ENCODE peak calls at places on chromosomes 1 and 21, in six cellular contexts. One of them, this sample, is unnamed.

GRCh38 chr1:53270873-53271272 is 32.6 kb upstream of the MAGOH start:
- DNase-seq in HS-5: no peak
- DNase-seq in activated CD4-positive, CD25-positive, alpha-beta regulatory T cell: no peak
- DNase-seq in astrocyte: no peak
- DNase-seq in effector memory CD4-positive, alpha-beta T cell: no peak
- DNase-seq in HCEC 1CT: no peak
- DNase-seq in this sample: no peak

GRCh38 chr1:27632387-27633297 is 2.3 kb downstream of the FGR start:
- DNase-seq in HS-5: no peak
- DNase-seq in activated CD4-positive, CD25-positive, alpha-beta regulatory T cell: no peak
- DNase-seq in astrocyte: no peak
- DNase-seq in effector memory CD4-positive, alpha-beta T cell: no peak
- DNase-seq in HCEC 1CT: no peak
- DNase-seq in this sample: no peak

GRCh38 chr1:6301526-6301925 is 40.6 kb upstream of the GPR153 start:
- DNase-seq in HS-5: no peak
- DNase-seq in activated CD4-positive, CD25-positive, alpha-beta regulatory T cell: no peak
- DNase-seq in astrocyte: peak
- DNase-seq in effector memory CD4-positive, alpha-beta T cell: no peak
- DNase-seq in HCEC 1CT: no peak
- DNase-seq in this sample: no peak

GRCh38 chr21:40845621-40846020 is 1.3 kb downstream of the DSCAM start:
- DNase-seq in HS-5: no peak
- DNase-seq in activated CD4-positive, CD25-positive, alpha-beta regulatory T cell: no peak
- DNase-seq in astrocyte: peak
- DNase-seq in effector memory CD4-positive, alpha-beta T cell: no peak
- DNase-seq in HCEC 1CT: no peak
- DNase-seq in this sample: no peak

GRCh38 chr1:54053745-54054437 is 483 bp downstream of the TCEANC2 start:
- DNase-seq in HS-5: no peak
- DNase-seq in activated CD4-positive, CD25-positive, alpha-beta regulatory T cell: no peak
- DNase-seq in astrocyte: no peak
- DNase-seq in effector memory CD4-positive, alpha-beta T cell: no peak
- DNase-seq in HCEC 1CT: peak
- DNase-seq in this sample: no peak

GRCh38 chr1:66848193-66848592 is 47.1 kb upstream of the INSL5 start:
- DNase-seq in HS-5: no peak
- DNase-seq in activated CD4-positive, CD25-positive, alpha-beta regulatory T cell: no peak
- DNase-seq in astrocyte: no peak
- DNase-seq in effector memory CD4-positive, alpha-beta T cell: no peak
- DNase-seq in HCEC 1CT: no peak
- DNase-seq in this sample: no peak

GRCh38 chr1:58739851-58740466 is 40.1 kb upstream of the MYSM1 start:
- DNase-seq in HS-5: peak
- DNase-seq in activated CD4-positive, CD25-positive, alpha-beta regulatory T cell: no peak
- DNase-seq in astrocyte: no peak
- DNase-seq in effector memory CD4-positive, alpha-beta T cell: no peak
- DNase-seq in HCEC 1CT: peak
- DNase-seq in this sample: peak

GRCh38 chr21:21750124-21750825 is 752.1 kb downstream of the NCAM2 start:
- DNase-seq in HS-5: no peak
- DNase-seq in activated CD4-positive, CD25-positive, alpha-beta regulatory T cell: no peak
- DNase-seq in astrocyte: no peak
- DNase-seq in effector memory CD4-positive, alpha-beta T cell: no peak
- DNase-seq in HCEC 1CT: no peak
- DNase-seq in this sample: no peak

GRCh38 chr1:160862151-160863061 is at the start of gene CD244:
- DNase-seq in HS-5: no peak
- DNase-seq in activated CD4-positive, CD25-positive, alpha-beta regulatory T cell: no peak
- DNase-seq in astrocyte: no peak
- DNase-seq in effector memory CD4-positive, alpha-beta T cell: peak
- DNase-seq in HCEC 1CT: peak
- DNase-seq in this sample: no peak

GRCh38 chr21:38377165-38378093 is 120.6 kb downstream of the KCNJ15 start:
- DNase-seq in HS-5: no peak
- DNase-seq in activated CD4-positive, CD25-positive, alpha-beta regulatory T cell: no peak
- DNase-seq in astrocyte: no peak
- DNase-seq in effector memory CD4-positive, alpha-beta T cell: no peak
- DNase-seq in HCEC 1CT: no peak
- DNase-seq in this sample: no peak

GRCh38 chr1:79790950-79791349 is 784.4 kb upstream of the ADGRL4 start:
- DNase-seq in HS-5: no peak
- DNase-seq in activated CD4-positive, CD25-positive, alpha-beta regulatory T cell: no peak
- DNase-seq in astrocyte: no peak
- DNase-seq in effector memory CD4-positive, alpha-beta T cell: no peak
- DNase-seq in HCEC 1CT: no peak
- DNase-seq in this sample: no peak

GRCh38 chr1:86747304-86747703 is 42.9 kb downstream of the SH3GLB1 start:
- DNase-seq in HS-5: no peak
- DNase-seq in activated CD4-positive, CD25-positive, alpha-beta regulatory T cell: no peak
- DNase-seq in astrocyte: no peak
- DNase-seq in effector memory CD4-positive, alpha-beta T cell: no peak
- DNase-seq in HCEC 1CT: no peak
- DNase-seq in this sample: no peak

GRCh38 chr21:44371596-44371995 is 18.2 kb downstream of the TRPM2 start:
- DNase-seq in HS-5: no peak
- DNase-seq in activated CD4-positive, CD25-positive, alpha-beta regulatory T cell: no peak
- DNase-seq in astrocyte: no peak
- DNase-seq in effector memory CD4-positive, alpha-beta T cell: no peak
- DNase-seq in HCEC 1CT: no peak
- DNase-seq in this sample: no peak

GRCh38 chr1:192729500-192729899 is 79.3 kb upstream of the RGS2 start:
- DNase-seq in HS-5: no peak
- DNase-seq in activated CD4-positive, CD25-positive, alpha-beta regulatory T cell: no peak
- DNase-seq in astrocyte: no peak
- DNase-seq in effector memory CD4-positive, alpha-beta T cell: no peak
- DNase-seq in HCEC 1CT: no peak
- DNase-seq in this sample: no peak

GRCh38 chr1:111599781-111600180 is 19.8 kb upstream of the RAP1A start:
- DNase-seq in HS-5: no peak
- DNase-seq in activated CD4-positive, CD25-positive, alpha-beta regulatory T cell: no peak
- DNase-seq in astrocyte: no peak
- DNase-seq in effector memory CD4-positive, alpha-beta T cell: no peak
- DNase-seq in HCEC 1CT: no peak
- DNase-seq in this sample: no peak